ENCODE peak calls at places on chromosomes 13 and 19, in five cellular contexts. G, P, V, T and Z are unnamed samples.

GRCh38 chr13:26220575-26220974 is 1.5 kb downstream of the RNF6 start:
- DNase-seq in P (no peak), T (no peak), V (peak), G (no peak), Z (no peak)

GRCh38 chr19:47210180-47210490 is 20.9 kb downstream of the BBC3 start:
- DNase-seq in T (no peak), P (no peak), G (no peak), V (no peak), Z (no peak)

GRCh38 chr19:20102097-20102496 is 24.3 kb downstream of the ZNF90 start:
- DNase-seq in P (no peak), V (no peak), T (no peak), G (no peak), Z (no peak)

GRCh38 chr19:5407356-5407755 is 47.9 kb upstream of the ZNRF4 start:
- DNase-seq in G (no peak), T (no peak), P (no peak), V (peak), Z (no peak)

GRCh38 chr19:13195678-13196077 is 45.5 kb downstream of the IER2 start:
- DNase-seq in P (no peak), G (no peak), V (no peak), T (no peak), Z (no peak)

GRCh38 chr13:22073718-22074117 is 402.8 kb downstream of the FGF9 start:
- DNase-seq in V (no peak), G (no peak), T (no peak), P (no peak), Z (no peak)

GRCh38 chr13:31431722-31432137 is 232.0 kb downstream of the B3GLCT start:
- DNase-seq in T (no peak), G (peak), P (no peak), V (peak), Z (no peak)

GRCh38 chr13:40179421-40179820 is 487.0 kb downstream of the FOXO1 start:
- DNase-seq in V (no peak), P (no peak), T (no peak), G (no peak), Z (no peak)

GRCh38 chr19:29653398-29653797 is 11.9 kb upstream of the PLEKHF1 start:
- DNase-seq in V (no peak), G (no peak), T (no peak), P (no peak), Z (no peak)

GRCh38 chr13:41065098-41065497 is 3.8 kb downstream of the WBP4 start:
- DNase-seq in V (peak), T (peak), G (no peak), P (no peak), Z (no peak)

GRCh38 chr13:37208052-37208451 is 102.6 kb upstream of the CSNK1A1L start:
- DNase-seq in T (no peak), P (no peak), G (no peak), V (no peak), Z (no peak)

GRCh38 chr19:2243274-2244121 is 5.6 kb upstream of the AMH start:
- DNase-seq in G (no peak), P (no peak), V (no peak), T (no peak), Z (no peak)

GRCh38 chr19:28949535-28949934 is 263.4 kb downstream of the UQCRFS1 start:
- DNase-seq in T (no peak), V (no peak), G (no peak), P (no peak), Z (no peak)

GRCh38 chr19:7326105-7326877 is 22.4 kb upstream of the ARHGEF18 start:
- DNase-seq in V (peak), G (no peak), T (no peak), P (no peak), Z (no peak)

GRCh38 chr13:37618554-37618953 is 20.0 kb upstream of the POSTN start:
- DNase-seq in G (no peak), P (no peak), T (no peak), V (peak), Z (no peak)

DNA sequence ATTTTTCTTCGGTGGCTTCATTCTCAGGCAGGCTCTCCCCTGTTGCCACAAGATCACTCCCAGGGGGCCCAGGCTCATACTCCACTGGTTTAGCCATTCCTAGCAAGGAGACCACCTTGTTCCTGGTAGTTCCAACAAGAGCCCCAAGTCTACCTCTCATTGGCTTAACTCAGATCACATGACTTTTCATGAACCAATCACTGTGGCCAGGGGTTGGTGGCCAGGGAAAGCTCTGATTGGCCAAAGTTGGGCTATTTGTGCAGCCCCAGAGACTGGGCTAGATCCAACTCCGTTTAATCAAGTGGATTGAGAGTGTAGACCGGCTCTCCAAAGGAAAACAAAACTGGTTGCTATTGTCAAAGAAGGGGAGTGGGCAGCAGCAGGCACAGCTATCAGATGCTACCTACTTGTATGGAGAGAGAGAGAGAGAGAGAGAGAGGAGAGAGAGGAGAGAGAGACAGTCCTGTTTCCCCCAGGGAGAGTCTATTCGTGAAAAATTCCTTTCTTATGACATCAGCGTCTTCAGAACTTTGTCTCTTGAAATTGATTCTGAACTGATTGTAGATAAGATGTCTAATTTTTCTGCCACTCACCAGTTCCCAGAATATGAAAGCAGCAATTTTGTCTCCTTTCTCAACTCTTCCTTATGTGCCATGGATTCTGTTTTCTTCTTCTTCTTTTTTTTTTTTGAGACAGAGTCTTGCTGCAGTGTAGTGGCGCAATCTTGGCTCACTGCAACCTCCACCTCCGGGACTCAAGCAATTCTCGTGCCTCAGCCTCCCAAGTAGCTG is 5.9 kb downstream of the CEACAM19 start:
- DNase-seq in T (no peak), G (no peak), P (no peak), V (peak), Z (no peak)
- TF ChIP-seq CTCF in T (no peak), G (no peak), P (no peak), V (no peak), Z (no peak)

DNA sequence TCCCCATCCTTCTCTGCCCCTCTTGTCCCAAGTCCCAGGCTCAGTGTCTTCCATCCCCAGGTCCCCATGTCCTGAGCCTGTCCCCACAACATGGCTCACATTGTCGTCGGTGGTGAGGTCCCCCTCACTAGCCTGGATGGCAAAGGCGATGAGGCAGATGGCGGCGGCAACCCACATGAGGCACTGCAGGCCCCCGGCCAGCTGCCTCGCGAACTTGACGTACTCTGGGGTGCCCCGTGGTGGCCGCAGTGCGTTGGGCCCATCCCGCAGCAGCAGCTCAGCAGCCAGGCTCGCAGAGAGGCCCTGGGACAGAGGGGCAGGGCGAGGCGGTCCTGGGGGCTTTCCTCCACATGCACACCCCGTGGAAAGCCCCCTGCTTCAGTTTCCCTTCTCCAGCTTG is 1.1 kb downstream of the ATP4A start:
- DNase-seq in G (no peak), T (no peak), V (no peak), P (no peak), Z (no peak)
- TF ChIP-seq CTCF in G (no peak), T (no peak), V (no peak), P (no peak), Z (no peak)

GRCh38 chr13:107141767-107142166 is 573.8 kb upstream of the ARGLU1 start:
- DNase-seq in G (no peak), P (no peak), T (no peak), V (no peak), Z (no peak)

GRCh38 chr13:107138468-107138867 is 570.5 kb upstream of the ARGLU1 start:
- DNase-seq in P (no peak), G (no peak), V (no peak), T (no peak), Z (no peak)

GRCh38 chr13:107138987-107139386 is 571.0 kb upstream of the ARGLU1 start:
- DNase-seq in T (no peak), P (no peak), G (no peak), V (no peak), Z (no peak)

DNA sequence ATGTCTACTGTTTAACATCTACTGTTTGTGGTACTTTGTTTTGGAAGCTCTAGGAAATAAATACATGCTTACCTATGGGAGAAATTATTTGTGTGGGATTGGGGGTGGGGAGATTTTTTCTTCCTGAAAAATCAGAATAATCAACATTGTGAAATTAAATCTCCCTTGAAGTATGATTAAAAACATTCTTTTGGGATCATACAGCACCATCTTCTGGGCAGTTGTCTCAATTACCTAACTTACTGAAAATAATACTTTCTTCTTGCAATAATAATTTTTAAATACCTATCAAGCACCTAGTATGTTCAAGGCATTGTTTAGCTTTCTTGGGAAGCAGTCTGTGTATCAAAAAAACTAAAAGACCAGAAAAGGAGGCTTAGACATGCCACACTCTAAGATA is 576.5 kb upstream of the ARGLU1 start:
- DNase-seq in T (no peak), P (no peak), G (no peak), V (peak), Z (no peak)
- TF ChIP-seq CTCF in T (peak), P (no peak), G (no peak), V (no peak), Z (no peak)

GRCh38 chr19:17541184-17541759 is 14.2 kb upstream of the COLGALT1 start:
- DNase-seq in G (no peak), T (no peak), V (no peak), P (no peak), Z (no peak)

GRCh38 chr19:17542042-17542441 is 13.4 kb upstream of the COLGALT1 start:
- DNase-seq in T (no peak), G (no peak), P (no peak), V (no peak), Z (no peak)

GRCh38 chr19:17538684-17539287 is 16.7 kb upstream of the COLGALT1 start:
- DNase-seq in G (no peak), V (no peak), P (no peak), T (no peak), Z (no peak)

GRCh38 chr19:17540174-17540573 is 15.3 kb upstream of the COLGALT1 start:
- DNase-seq in G (no peak), P (peak), T (no peak), V (no peak), Z (no peak)

GRCh38 chr19:17539288-17540117 is 15.9 kb upstream of the COLGALT1 start:
- DNase-seq in G (peak), V (peak), P (peak), T (peak), Z (peak)
- TF ChIP-seq CTCF in G (peak), V (peak), P (no peak), T (peak), Z (no peak)

GRCh38 chr13:101475536-101475935 is 23.1 kb downstream of the ITGBL1 start:
- DNase-seq in G (no peak), T (no peak), V (no peak), P (no peak), Z (no peak)
- TF ChIP-seq CTCF in G (no peak), T (no peak), V (no peak), P (no peak), Z (no peak)

GRCh38 chr13:112687836-112688559 is 1.8 kb upstream of the ATP11A start:
- DNase-seq in T (no peak), V (no peak), P (no peak), G (no peak), Z (no peak)

GRCh38 chr13:112690242-112690943 is 555 bp downstream of the ATP11A start:
- DNase-seq in G (peak), P (peak), T (no peak), V (peak), Z (no peak)

GRCh38 chr13:112692104-112692503 is 2.3 kb downstream of the ATP11A start:
- DNase-seq in T (no peak), G (no peak), P (no peak), V (no peak), Z (no peak)

GRCh38 chr13:112688560-112689497 is 1.0 kb upstream of the ATP11A start:
- DNase-seq in G (no peak), P (peak), V (no peak), T (no peak), Z (no peak)

GRCh38 chr13:112689498-112690241 is at the start of gene ATP11A:
- DNase-seq in T (peak), V (peak), G (peak), P (peak), Z (peak)
- TF ChIP-seq CTCF in T (no peak), V (no peak), G (no peak), P (no peak), Z (no peak)

DNA sequence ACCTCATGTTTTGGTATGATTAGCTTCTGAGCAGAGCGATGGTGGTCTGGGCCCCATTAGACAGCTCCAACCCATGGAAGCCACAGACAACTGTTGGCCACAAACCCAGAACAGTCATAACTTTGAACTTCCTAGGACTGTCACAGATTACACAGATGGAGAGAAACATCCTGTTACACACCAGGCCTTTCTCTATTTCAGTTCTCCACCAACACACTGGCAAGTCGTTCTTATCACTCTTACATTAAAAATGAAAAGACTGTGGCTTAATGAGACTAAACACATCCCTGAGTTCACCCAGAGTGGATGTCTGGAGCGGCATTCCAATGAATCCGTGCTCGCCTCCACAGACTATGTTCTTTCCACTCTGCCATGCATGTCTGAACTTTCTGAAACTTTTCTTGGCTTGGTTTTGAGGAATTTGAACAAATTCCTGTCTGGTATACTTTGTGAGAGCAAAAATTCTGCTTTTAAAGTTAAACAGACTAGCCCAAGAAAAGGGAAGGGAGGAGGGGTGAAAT is 109.1 kb downstream of the NALCN start:
- DNase-seq in G (no peak), V (peak), T (peak), P (no peak), Z (no peak)
- TF ChIP-seq CTCF in G (no peak), V (no peak), T (no peak), P (no peak), Z (no peak)

DNA sequence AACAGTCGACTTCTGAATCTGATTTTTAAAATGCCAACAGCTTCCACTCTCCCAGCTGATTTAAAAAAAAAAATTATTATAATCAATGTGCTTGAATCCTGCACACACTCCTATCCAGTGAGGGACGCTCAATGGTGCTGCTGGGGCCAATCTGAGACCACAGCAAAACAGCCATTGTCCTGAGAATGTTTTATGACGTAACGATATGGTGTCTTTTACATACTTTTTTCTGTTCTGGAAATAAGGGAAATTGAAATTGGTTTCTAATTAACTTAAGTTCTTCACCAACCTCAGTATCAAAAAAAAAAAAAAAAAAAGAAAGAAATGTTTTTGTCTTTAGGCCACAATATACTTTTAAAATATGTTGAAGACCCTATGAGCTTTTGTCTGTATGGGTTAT is 66.1 kb upstream of the SOX1 start:
- DNase-seq in G (no peak), T (no peak), P (no peak), V (no peak), Z (no peak)
- TF ChIP-seq CTCF in G (no peak), T (no peak), P (no peak), V (no peak), Z (no peak)

GRCh38 chr19:10838377-10838776 is 2.4 kb upstream of the TMED1 start:
- DNase-seq in V (no peak), T (no peak), G (no peak), P (peak), Z (no peak)

GRCh38 chr19:10835754-10836477 is at the start of gene TMED1:
- DNase-seq in V (peak), P (peak), T (peak), G (peak), Z (peak)

GRCh38 chr19:10835089-10835753 is 791 bp downstream of the TMED1 start:
- DNase-seq in V (no peak), T (no peak), G (no peak), P (peak), Z (no peak)

GRCh38 chr19:10839071-10840050 is 3.3 kb upstream of the TMED1 start:
- DNase-seq in G (no peak), P (no peak), V (no peak), T (no peak), Z (no peak)

DNA sequence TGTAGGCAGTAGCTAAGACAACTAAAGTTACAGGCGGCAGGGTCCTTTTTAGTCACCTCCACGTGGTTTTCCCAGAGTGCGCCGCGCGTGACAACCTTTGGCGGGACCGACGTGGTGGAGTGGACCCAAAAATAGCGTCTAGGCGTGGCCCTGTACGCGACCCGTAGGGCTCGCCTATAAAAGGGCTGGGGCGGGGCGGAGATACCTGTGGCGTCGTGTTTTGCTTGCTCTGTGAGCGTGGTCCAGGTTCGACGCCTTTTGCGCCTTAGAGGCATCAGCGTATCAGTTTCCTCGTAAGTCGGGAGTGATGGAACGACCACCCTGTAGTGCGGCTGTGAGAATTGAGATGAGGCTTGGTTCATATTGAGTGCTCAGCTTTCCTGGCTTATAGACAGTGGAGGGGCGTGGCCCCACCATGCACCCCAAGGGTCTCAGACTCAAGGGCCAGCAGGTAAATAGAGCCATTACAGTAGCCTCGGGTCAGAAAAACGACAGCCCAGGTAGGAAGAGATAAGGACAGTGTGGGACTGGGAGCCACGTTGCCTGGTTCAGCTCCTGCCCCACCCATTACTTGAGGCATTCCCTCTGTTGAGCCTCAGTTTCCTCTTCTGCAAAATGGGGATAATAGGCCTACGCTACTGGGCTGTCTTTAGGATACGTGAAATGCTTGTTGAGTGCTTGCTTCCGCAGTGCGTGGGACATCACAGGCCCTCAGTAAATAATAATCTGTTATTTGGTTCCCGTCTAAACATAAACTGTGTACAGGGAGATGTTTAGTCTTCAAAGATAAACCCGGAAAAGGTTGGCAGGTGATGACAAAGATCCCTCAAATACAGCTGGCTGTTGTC is 690 bp upstream of the TMED1 start:
- DNase-seq in T (no peak), P (peak), V (peak), G (peak), Z (no peak)
- TF ChIP-seq CTCF in T (no peak), P (no peak), V (no peak), G (no peak), Z (no peak)

DNA sequence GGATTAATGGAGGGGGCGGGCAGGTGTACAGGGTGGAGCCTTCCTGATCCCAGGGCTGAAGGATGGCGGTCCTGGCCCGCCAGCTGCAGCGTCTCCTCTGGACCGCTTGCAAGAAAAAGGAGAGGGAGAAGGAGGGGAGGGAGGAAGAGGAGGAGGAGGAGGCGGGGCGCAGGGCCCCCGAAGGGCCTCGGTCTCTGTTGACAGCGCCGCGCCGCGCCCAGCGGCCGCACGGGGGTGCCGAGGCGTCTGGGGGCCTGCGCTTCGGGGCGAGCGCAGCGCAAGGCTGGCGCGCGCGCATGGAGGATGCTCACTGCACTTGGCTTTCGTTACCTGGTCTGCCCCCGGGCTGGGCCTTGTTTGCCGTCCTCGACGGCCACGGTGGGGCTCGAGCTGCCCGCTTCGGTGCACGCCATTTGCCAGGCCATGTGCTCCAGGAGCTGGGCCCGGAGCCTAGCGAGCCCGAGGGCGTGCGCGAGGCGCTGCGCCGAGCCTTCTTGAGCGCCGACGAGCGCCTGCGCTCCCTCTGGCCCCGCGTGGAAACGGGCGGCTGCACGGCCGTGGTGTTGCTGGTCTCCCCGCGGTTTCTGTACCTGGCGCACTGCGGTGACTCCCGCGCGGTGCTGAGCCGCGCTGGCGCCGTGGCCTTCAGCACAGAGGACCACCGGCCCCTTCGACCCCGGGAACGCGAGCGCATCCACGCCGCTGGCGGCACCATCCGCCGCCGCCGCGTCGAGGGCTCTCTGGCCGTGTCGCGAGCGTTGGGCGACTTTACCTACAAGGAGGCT is at the start of gene PPM1N:
- DNase-seq in G (no peak), V (no peak), P (peak), T (no peak), Z (no peak)
- TF ChIP-seq CTCF in G (no peak), V (no peak), P (no peak), T (no peak), Z (no peak)